ENCODE peak calls at places on chromosomes 11 and 22, in five cellular contexts. H is prostate gland, O is fibroblast of pulmonary artery, D is neural crest cell, M is HuH-7. V is an unnamed sample.

GRCh38 chr11:79139900-79140299 is 300.9 kb downstream of the TENM4 start:
- DNase-seq in H (no peak), O (no peak), D (no peak), M (no peak), V (no peak)

GRCh38 chr22:19821523-19822300 is 33.0 kb downstream of the GNB1L start:
- DNase-seq in H (no peak), O (no peak), D (no peak), M (no peak), V (no peak)

GRCh38 chr11:27184458-27185312 is 144.1 kb downstream of the BBOX1 start:
- DNase-seq in H (no peak), O (peak; percentile 17), D (no peak), M (no peak), V (no peak)

GRCh38 chr11:26048271-26048670 is 283.7 kb upstream of the ANO3 start:
- DNase-seq in H (no peak), O (no peak), D (no peak), M (no peak), V (no peak)

GRCh38 chr11:59918494-59918893 is 19.7 kb upstream of the OOSP1 start:
- DNase-seq in H (no peak), O (peak; percentile 62), D (no peak), M (no peak), V (peak; percentile 62)

GRCh38 chr11:131912127-131912526 is 541.7 kb downstream of the NTM start:
- DNase-seq in H (no peak), O (no peak), D (no peak), M (no peak), V (no peak)

GRCh38 chr11:121895919-121896318 is 220.1 kb downstream of the BLID start:
- DNase-seq in H (no peak), O (peak; percentile 63), D (no peak), M (no peak), V (no peak)

GRCh38 chr11:122976734-122977454 is 4.7 kb downstream of the BSX start:
- DNase-seq in H (no peak), O (no peak), D (no peak), M (no peak), V (no peak)

GRCh38 chr22:46567471-46567870 is 30.1 kb upstream of the CELSR1 start:
- DNase-seq in H (no peak), O (no peak), D (no peak), M (no peak), V (no peak)

GRCh38 chr11:35337919-35338316 is 81.4 kb downstream of the SLC1A2 start:
- DNase-seq in H (peak; percentile 48), O (no peak), D (no peak), M (no peak), V (no peak)

GRCh38 chr22:23060612-23061400 is 9.5 kb upstream of the GNAZ start:
- DNase-seq in H (no peak), O (no peak), D (no peak), M (no peak), V (no peak)

V was measured in foreskin melanocyte.